ENCODE peak calls at places on chromosomes 13 and 19, in four cellular contexts. X is lung microvascular endothelial cell, Q is germinal center, D is GM23248. R is an unnamed sample.

GRCh38 chr19:51253088-51253806 is 2.4 kb downstream of the SIGLECL1 start:
- DNase-seq in X (no peak), Q (no peak), D (no peak), R (no peak)

GRCh38 chr13:24627090-24627714 is 53.0 kb upstream of the ATP12A start:
- DNase-seq in X (peak), Q (no peak), D (peak), R (no peak)

GRCh38 chr13:27442071-27442647 is 8.2 kb downstream of the MTIF3 start:
- DNase-seq in X (no peak), Q (no peak), D (no peak), R (no peak)

GRCh38 chr13:70736622-70737317 is 628.5 kb upstream of the KLHL1 start:
- DNase-seq in X (no peak), Q (no peak), D (no peak), R (no peak)

GRCh38 chr13:81726037-81726726 is 1385.3 kb upstream of the SPRY2 start:
- DNase-seq in X (no peak), Q (no peak), D (no peak), R (no peak)

GRCh38 chr19:5966215-5966614 is 11.7 kb downstream of the RANBP3 start:
- DNase-seq in X (no peak), Q (no peak), D (peak), R (peak)

GRCh38 chr19:30358319-30358718 is 13.9 kb upstream of the ZNF536 start:
- DNase-seq in X (no peak), Q (no peak), D (no peak), R (no peak)

GRCh38 chr13:20528451-20528850 is 2.8 kb upstream of the CRYL1 start:
- DNase-seq in X (no peak), Q (no peak), D (no peak), R (no peak)

GRCh38 chr13:30418075-30418715 is 4.1 kb upstream of the UBE2L5 start:
- DNase-seq in X (no peak), Q (no peak), D (no peak), R (no peak)

GRCh38 chr13:107124129-107124718 is 556.3 kb upstream of the ARGLU1 start:
- DNase-seq in X (peak), Q (no peak), D (peak), R (peak)

GRCh38 chr19:57465680-57466381 is 8.9 kb upstream of the VN1R1 start:
- DNase-seq in X (peak), Q (peak), D (peak), R (peak)

GRCh38 chr19:10586396-10586795 is 716 bp downstream of the AP1M2 start:
- DNase-seq in X (no peak), Q (no peak), D (no peak), R (no peak)

GRCh38 chr13:23956106-23956505 is 58.8 kb upstream of the C1QTNF9B start:
- DNase-seq in X (no peak), Q (no peak), D (peak), R (peak)

GRCh38 chr13:89923052-89923451 is 1424.4 kb upstream of the MIR17HG start:
- DNase-seq in X (no peak), Q (no peak), D (no peak), R (no peak)